ENCODE peak calls at places on chromosomes 16 and 17, in seven cellular contexts. B, P, E, M, Z, O and C are unnamed samples.

GRCh38 chr17:61250335-61250890 is 149.2 kb upstream of the TBX2 start:
- DNase-seq in B (peak), P (no peak), E (no peak), M (no peak), Z (no peak), O (no peak), C (no peak)

GRCh38 chr16:80527297-80527696 is 13.5 kb upstream of the DYNLRB2 start:
- DNase-seq in B (peak), P (no peak), E (no peak), M (no peak), Z (no peak), O (peak), C (no peak)

GRCh38 chr17:46770818-46771600 is 47.5 kb downstream of the WNT3 start:
- DNase-seq in B (peak), P (no peak), E (peak), M (no peak), Z (no peak), O (peak), C (no peak)

GRCh38 chr17:36846410-36847292 is 90.6 kb upstream of the LHX1 start:
- DNase-seq in B (no peak), P (no peak), E (peak), M (no peak), Z (no peak), O (no peak), C (no peak)

GRCh38 chr17:28741358-28742349 is 2.2 kb upstream of the TRAF4 start:
- DNase-seq in B (no peak), P (no peak), E (peak), M (no peak), Z (no peak), O (no peak), C (no peak)

GRCh38 chr17:60526726-60527125 is 684 bp upstream of the APPBP2 start:
- DNase-seq in B (peak), P (no peak), E (no peak), M (peak), Z (no peak), O (no peak), C (no peak)

GRCh38 chr17:31404028-31404949 is 12.8 kb downstream of the RAB11FIP4 start:
- DNase-seq in B (no peak), P (peak), E (peak), M (no peak), Z (no peak), O (no peak), C (no peak)

GRCh38 chr16:89619880-89620279 is 6.4 kb downstream of the DPEP1 start:
- DNase-seq in B (no peak), P (no peak), E (no peak), M (no peak), Z (no peak), O (no peak), C (no peak)

GRCh38 chr16:66561381-66562080 is 4.7 kb upstream of the CMTM1 start:
- DNase-seq in B (no peak), P (no peak), E (no peak), M (no peak), Z (no peak), O (no peak), C (no peak)

GRCh38 chr16:74438492-74438979 is 17.3 kb upstream of the CLEC18B start:
- DNase-seq in B (no peak), P (no peak), E (no peak), M (no peak), Z (no peak), O (no peak), C (no peak)

GRCh38 chr17:1495265-1495664 is 2.8 kb upstream of the MYO1C start:
- DNase-seq in B (peak), P (no peak), E (no peak), M (no peak), Z (no peak), O (no peak), C (no peak)

GRCh38 chr17:82272495-82273326 is 789 bp downstream of the CSNK1D start:
- DNase-seq in B (no peak), P (peak), E (no peak), M (no peak), Z (no peak), O (peak), C (no peak)

GRCh38 chr17:57674894-57675293 is 70.2 kb downstream of the CCDC182 start:
- DNase-seq in B (no peak), P (peak), E (no peak), M (no peak), Z (no peak), O (no peak), C (no peak)